ENCODE peak calls at places on chromosome 11, in six cellular contexts. One of them, this sample, is unnamed.

GRCh38 chr11:3709977-3710376 is 38.8 kb upstream of the CHRNA10 start:
- DNase-seq in NCI-H2081: no peak
- DNase-seq in retina: no peak
- DNase-seq in colonic mucosa: no peak
- DNase-seq in osteocyte: no peak
- DNase-seq in cardiac muscle cell: no peak
- DNase-seq in this sample: no peak

GRCh38 chr11:120167659-120168058 is 29.7 kb upstream of the TRIM29 start:
- DNase-seq in NCI-H2081: no peak
- DNase-seq in retina: no peak
- DNase-seq in colonic mucosa: no peak
- DNase-seq in osteocyte: no peak
- DNase-seq in cardiac muscle cell: no peak
- DNase-seq in this sample: no peak

GRCh38 chr11:12134239-12134590 is 23.8 kb downstream of the MICAL2 start:
- DNase-seq in NCI-H2081: no peak
- DNase-seq in retina: no peak
- DNase-seq in colonic mucosa: no peak
- DNase-seq in osteocyte: no peak
- DNase-seq in cardiac muscle cell: no peak
- DNase-seq in this sample: no peak

GRCh38 chr11:14119357-14119756 is 156.8 kb downstream of the SPON1 start:
- DNase-seq in NCI-H2081: no peak
- DNase-seq in retina: no peak
- DNase-seq in colonic mucosa: no peak
- DNase-seq in osteocyte: no peak
- DNase-seq in cardiac muscle cell: peak
- DNase-seq in this sample: no peak

GRCh38 chr11:15911377-15912044 is 444.8 kb downstream of the SOX6 start:
- DNase-seq in NCI-H2081: no peak
- DNase-seq in retina: no peak
- DNase-seq in colonic mucosa: no peak
- DNase-seq in osteocyte: no peak
- DNase-seq in cardiac muscle cell: peak
- DNase-seq in this sample: no peak

GRCh38 chr11:118136826-118137225 is 15.8 kb downstream of the SCN4B start:
- DNase-seq in NCI-H2081: no peak
- DNase-seq in retina: no peak
- DNase-seq in colonic mucosa: no peak
- DNase-seq in osteocyte: no peak
- DNase-seq in cardiac muscle cell: no peak
- DNase-seq in this sample: no peak

GRCh38 chr11:69630009-69630870 is 10.7 kb upstream of the CCND1 start:
- DNase-seq in NCI-H2081: no peak
- DNase-seq in retina: no peak
- DNase-seq in colonic mucosa: no peak
- DNase-seq in osteocyte: no peak
- DNase-seq in cardiac muscle cell: no peak
- DNase-seq in this sample: peak

GRCh38 chr11:63917685-63918523 is 940 bp upstream of the RCOR2 start:
- DNase-seq in NCI-H2081: peak
- DNase-seq in retina: peak
- DNase-seq in colonic mucosa: peak
- DNase-seq in osteocyte: no peak
- DNase-seq in cardiac muscle cell: peak
- DNase-seq in this sample: no peak

GRCh38 chr11:43575931-43576833 is 104.4 kb upstream of the HSD17B12 start:
- DNase-seq in NCI-H2081: no peak
- DNase-seq in retina: peak
- DNase-seq in colonic mucosa: no peak
- DNase-seq in osteocyte: peak
- DNase-seq in cardiac muscle cell: peak
- DNase-seq in this sample: no peak

GRCh38 chr11:105937738-105938137 is 84.3 kb downstream of the MSANTD4 start:
- DNase-seq in NCI-H2081: no peak
- DNase-seq in retina: no peak
- DNase-seq in colonic mucosa: no peak
- DNase-seq in osteocyte: no peak
- DNase-seq in cardiac muscle cell: no peak
- DNase-seq in this sample: no peak

GRCh38 chr11:9787981-9788521 is 124.2 kb downstream of the SWAP70 start:
- DNase-seq in NCI-H2081: no peak
- DNase-seq in retina: no peak
- DNase-seq in colonic mucosa: no peak
- DNase-seq in osteocyte: no peak
- DNase-seq in cardiac muscle cell: no peak
- DNase-seq in this sample: no peak

GRCh38 chr11:73249858-73250773 is 22.0 kb upstream of the P2RY6 start:
- DNase-seq in NCI-H2081: no peak
- DNase-seq in retina: no peak
- DNase-seq in colonic mucosa: no peak
- DNase-seq in osteocyte: no peak
- DNase-seq in cardiac muscle cell: no peak
- DNase-seq in this sample: no peak

GRCh38 chr11:43503417-43503816 is 144.7 kb downstream of the TTC17 start:
- DNase-seq in NCI-H2081: no peak
- DNase-seq in retina: no peak
- DNase-seq in colonic mucosa: no peak
- DNase-seq in osteocyte: peak
- DNase-seq in cardiac muscle cell: no peak
- DNase-seq in this sample: no peak

GRCh38 chr11:76918941-76919386 is 58.2 kb downstream of the ACER3 start:
- DNase-seq in NCI-H2081: peak
- DNase-seq in retina: peak
- DNase-seq in colonic mucosa: peak
- DNase-seq in osteocyte: no peak
- DNase-seq in cardiac muscle cell: peak
- DNase-seq in this sample: peak

GRCh38 chr11:62961017-62961416 is 23.8 kb downstream of the SLC22A6 start:
- DNase-seq in NCI-H2081: no peak
- DNase-seq in retina: no peak
- DNase-seq in colonic mucosa: no peak
- DNase-seq in osteocyte: peak
- DNase-seq in cardiac muscle cell: no peak
- DNase-seq in this sample: no peak

GRCh38 chr11:66454253-66454652 is 12.5 kb upstream of the PELI3 start:
- DNase-seq in NCI-H2081: no peak
- DNase-seq in retina: no peak
- DNase-seq in colonic mucosa: no peak
- DNase-seq in osteocyte: no peak
- DNase-seq in cardiac muscle cell: no peak
- DNase-seq in this sample: peak

GRCh38 chr11:85171648-85172257 is 455.4 kb downstream of the DLG2 start:
- DNase-seq in NCI-H2081: no peak
- DNase-seq in retina: no peak
- DNase-seq in colonic mucosa: no peak
- DNase-seq in osteocyte: no peak
- DNase-seq in cardiac muscle cell: no peak
- DNase-seq in this sample: no peak

GRCh38 chr11:69035959-69036340 is 12.8 kb upstream of the TPCN2 start:
- DNase-seq in NCI-H2081: no peak
- DNase-seq in retina: no peak
- DNase-seq in colonic mucosa: no peak
- DNase-seq in osteocyte: no peak
- DNase-seq in cardiac muscle cell: no peak
- DNase-seq in this sample: no peak

GRCh38 chr11:58691675-58692074 is 40.1 kb downstream of the GLYAT start:
- DNase-seq in NCI-H2081: no peak
- DNase-seq in retina: no peak
- DNase-seq in colonic mucosa: no peak
- DNase-seq in osteocyte: no peak
- DNase-seq in cardiac muscle cell: no peak
- DNase-seq in this sample: no peak

GRCh38 chr11:78773077-78773476 is 198.4 kb upstream of the NARS2 start:
- DNase-seq in NCI-H2081: no peak
- DNase-seq in retina: no peak
- DNase-seq in colonic mucosa: no peak
- DNase-seq in osteocyte: no peak
- DNase-seq in cardiac muscle cell: no peak
- DNase-seq in this sample: no peak

GRCh38 chr11:3000032-3000961 is 8.2 kb upstream of the NAP1L4 start:
- DNase-seq in NCI-H2081: peak
- DNase-seq in retina: peak
- DNase-seq in colonic mucosa: no peak
- DNase-seq in osteocyte: peak
- DNase-seq in cardiac muscle cell: peak
- DNase-seq in this sample: peak

GRCh38 chr11:34256591-34256990 is 101.2 kb downstream of the ABTB2 start:
- DNase-seq in NCI-H2081: no peak
- DNase-seq in retina: no peak
- DNase-seq in colonic mucosa: no peak
- DNase-seq in osteocyte: no peak
- DNase-seq in cardiac muscle cell: no peak
- DNase-seq in this sample: no peak

GRCh38 chr11:132683602-132684001 is 848.7 kb downstream of the OPCML start:
- DNase-seq in NCI-H2081: no peak
- DNase-seq in retina: no peak
- DNase-seq in colonic mucosa: no peak
- DNase-seq in osteocyte: no peak
- DNase-seq in cardiac muscle cell: no peak
- DNase-seq in this sample: no peak

GRCh38 chr11:607971-608659 is 7.6 kb downstream of the IRF7 start:
- DNase-seq in NCI-H2081: no peak
- DNase-seq in retina: no peak
- DNase-seq in colonic mucosa: no peak
- DNase-seq in osteocyte: no peak
- DNase-seq in cardiac muscle cell: no peak
- DNase-seq in this sample: no peak

GRCh38 chr11:130897262-130898182 is 18.8 kb downstream of the SNX19 start:
- DNase-seq in NCI-H2081: no peak
- DNase-seq in retina: no peak
- DNase-seq in colonic mucosa: peak
- DNase-seq in osteocyte: no peak
- DNase-seq in cardiac muscle cell: no peak
- DNase-seq in this sample: peak

GRCh38 chr11:69173925-69174591 is 18.3 kb downstream of the SMIM38 start:
- DNase-seq in NCI-H2081: no peak
- DNase-seq in retina: no peak
- DNase-seq in colonic mucosa: no peak
- DNase-seq in osteocyte: no peak
- DNase-seq in cardiac muscle cell: no peak
- DNase-seq in this sample: peak

GRCh38 chr11:86848132-86848531 is 47.8 kb downstream of the PRSS23 start:
- DNase-seq in NCI-H2081: no peak
- DNase-seq in retina: no peak
- DNase-seq in colonic mucosa: no peak
- DNase-seq in osteocyte: no peak
- DNase-seq in cardiac muscle cell: no peak
- DNase-seq in this sample: no peak

This sample was measured in foreskin keratinocyte.